ENCODE peak calls at places on chromosome 15, in five cellular contexts. W, S, D, T and R are unnamed samples.

GRCh38 chr15:60777558-60777957 is 298.6 kb upstream of the ICE2 start:
- DNase-seq in T (no peak), W (no peak), D (no peak), S (no peak), R (no peak)

GRCh38 chr15:94287794-94288246 is 56.5 kb downstream of the MCTP2 start:
- DNase-seq in T (no peak), W (peak), S (peak), D (no peak), R (peak)

GRCh38 chr15:90836296-90836871 is 32.0 kb upstream of the FURIN start:
- DNase-seq in W (no peak), S (peak), T (peak), D (no peak), R (no peak)

GRCh38 chr15:22735781-22736180 is 50.7 kb upstream of the NIPA1 start:
- DNase-seq in S (no peak), T (no peak), W (no peak), D (no peak), R (no peak)

GRCh38 chr15:75446146-75446545 is 5.3 kb downstream of the SIN3A start:
- DNase-seq in T (no peak), W (no peak), D (no peak), S (no peak), R (no peak)

GRCh38 chr15:36887214-36888017 is 212.9 kb downstream of the MEIS2 start:
- DNase-seq in D (peak), W (no peak), T (no peak), S (no peak), R (no peak)

GRCh38 chr15:100683434-100683833 is 81.0 kb downstream of the ASB7 start:
- DNase-seq in D (no peak), W (no peak), T (no peak), S (no peak), R (no peak)

GRCh38 chr15:83733206-83733605 is 79.3 kb downstream of the ADAMTSL3 start:
- DNase-seq in W (no peak), T (peak), S (no peak), D (peak), R (no peak)

GRCh38 chr15:54810496-54810895 is 386.2 kb downstream of the RSL24D1 start:
- DNase-seq in S (no peak), D (no peak), T (no peak), W (no peak), R (no peak)

GRCh38 chr15:71575474-71576045 is 234.8 kb upstream of the NR2E3 start:
- DNase-seq in S (no peak), W (no peak), T (peak), D (no peak), R (peak)

GRCh38 chr15:64013179-64014043 is 32.9 kb downstream of the DAPK2 start:
- DNase-seq in W (no peak), T (no peak), D (no peak), S (no peak), R (peak)

GRCh38 chr15:74787251-74788041 is 5.6 kb downstream of the CSK start:
- DNase-seq in D (peak), S (peak), T (peak), W (peak), R (peak)

GRCh38 chr15:25684521-25685215 is 178.5 kb downstream of the ATP10A start:
- DNase-seq in S (no peak), D (no peak), W (no peak), T (no peak), R (no peak)

GRCh38 chr15:70137975-70138374 is 40.3 kb upstream of the TLE3 start:
- DNase-seq in D (no peak), W (no peak), T (no peak), S (no peak), R (no peak)

GRCh38 chr15:60392986-60393811 is 4.6 kb downstream of the ANXA2 start:
- DNase-seq in W (no peak), T (peak), D (no peak), S (peak), R (no peak)

GRCh38 chr15:59244337-59244736 is 37.7 kb downstream of the LDHAL6B start:
- DNase-seq in D (no peak), T (no peak), W (no peak), S (no peak), R (no peak)

GRCh38 chr15:85583404-85584390 is 203.3 kb downstream of the AKAP13 start:
- DNase-seq in S (peak), T (peak), D (no peak), W (no peak), R (no peak)